ENCODE peak calls at places on chromosomes 6 and 20, in five cellular contexts. J, H, Z, R and L are unnamed samples.

GRCh38 chr20:34014878-34015277 is 21.2 kb downstream of the RALY start:
- DNase-seq in J (no peak), H (no peak), Z (no peak), R (no peak), L (no peak)

GRCh38 chr6:164106345-164106769 is 691.8 kb downstream of the QKI start:
- DNase-seq in J (peak), H (peak), Z (no peak), R (no peak), L (peak)

GRCh38 chr6:89638320-89639195 is at the start of gene LYRM2:
- DNase-seq in J (peak), H (peak), Z (peak), R (peak), L (peak)

GRCh38 chr6:116596815-116597214 is 19.5 kb upstream of the RSPH4A start:
- DNase-seq in J (peak), H (no peak), Z (no peak), R (no peak), L (no peak)

GRCh38 chr6:88370127-88370710 is 204.1 kb upstream of the CNR1 start:
- DNase-seq in J (no peak), H (no peak), Z (no peak), R (no peak), L (no peak)

GRCh38 chr6:4186391-4186790 is 51.0 kb upstream of the ECI2 start:
- DNase-seq in J (no peak), H (no peak), Z (no peak), R (no peak), L (no peak)

GRCh38 chr6:33830635-33831240 is 26.9 kb upstream of the MLN start:
- DNase-seq in J (no peak), H (no peak), Z (no peak), R (no peak), L (no peak)

GRCh38 chr6:107668826-107669474 is 155.2 kb downstream of the SCML4 start:
- DNase-seq in J (no peak), H (no peak), Z (no peak), R (peak), L (no peak)

GRCh38 chr6:87718662-87719433 is 16.8 kb upstream of the AKIRIN2 start:
- DNase-seq in J (no peak), H (no peak), Z (no peak), R (no peak), L (no peak)

GRCh38 chr6:169046483-169047192 is 207.0 kb downstream of the THBS2 start:
- DNase-seq in J (no peak), H (peak), Z (no peak), R (no peak), L (no peak)

GRCh38 chr6:32047855-32048766 is 9.9 kb downstream of the CYP21A2 start:
- DNase-seq in J (peak), H (peak), Z (peak), R (peak), L (peak)

GRCh38 chr20:61173966-61174725 is 77.9 kb upstream of the CDH4 start:
- DNase-seq in J (no peak), H (peak), Z (no peak), R (no peak), L (no peak)

GRCh38 chr6:18226451-18226850 is 37.9 kb downstream of the DEK start:
- DNase-seq in J (no peak), H (peak), Z (no peak), R (no peak), L (no peak)

GRCh38 chr20:3659492-3660261 is 3.5 kb downstream of the GFRA4 start:
- DNase-seq in J (no peak), H (no peak), Z (no peak), R (no peak), L (no peak)

GRCh38 chr20:1375515-1375914 is 17.3 kb downstream of the FKBP1A start:
- DNase-seq in J (no peak), H (no peak), Z (no peak), R (no peak), L (no peak)

GRCh38 chr6:103268335-103268734 is 1591.4 kb downstream of the HACE1 start:
- DNase-seq in J (no peak), H (no peak), Z (no peak), R (no peak), L (no peak)